ENCODE peak calls at places on chromosomes 1 and 21, in seven cellular contexts. X, C, Q, W, Y, Z and A are unnamed samples.
A peak's percentile ranks its signal among the peaks of the same experiment; 100 is the strongest.

GRCh38 chr1:7613106-7613850 is 157.8 kb upstream of the VAMP3 start:
- DNase-seq in X (no peak), C (no peak), Q (no peak), W (no peak), Y (no peak), Z (no peak), A (no peak)

GRCh38 chr1:57963545-57963944 is 539.7 kb upstream of the DAB1 start:
- DNase-seq in X (no peak), C (no peak), Q (no peak), W (no peak), Y (no peak), Z (no peak), A (no peak)

GRCh38 chr21:43192501-43193081 is 23.8 kb downstream of the CRYAA start:
- DNase-seq in X (peak; percentile 13), C (no peak), Q (no peak), W (no peak), Y (no peak), Z (no peak), A (no peak)

GRCh38 chr1:32464716-32465540 is at the start of gene ZBTB8B:
- DNase-seq in X (peak; percentile 78), C (peak; percentile 26), Q (peak; percentile 35), W (peak; percentile 96), Y (peak; percentile 63), Z (peak; percentile 56), A (peak; percentile 79)

GRCh38 chr1:27868932-27869718 is 3.2 kb upstream of the THEMIS2 start:
- DNase-seq in X (no peak), C (no peak), Q (no peak), W (no peak), Y (no peak), Z (peak; percentile 59), A (peak; percentile 60)

GRCh38 chr21:43306911-43307676 is 119.8 kb downstream of the SIK1 start:
- DNase-seq in X (no peak), C (no peak), Q (peak; percentile 58), W (no peak), Y (peak; percentile 54), Z (peak; percentile 76), A (no peak)

GRCh38 chr1:15176898-15177665 is 23.5 kb downstream of the TMEM51 start:
- DNase-seq in X (peak; percentile 35), C (no peak), Q (no peak), W (no peak), Y (no peak), Z (no peak), A (no peak)

GRCh38 chr1:6582370-6582769 is 2.6 kb downstream of the ZBTB48 start:
- DNase-seq in X (peak; percentile 91), C (no peak), Q (no peak), W (no peak), Y (no peak), Z (no peak), A (no peak)

GRCh38 chr1:36734356-36734755 is 251.6 kb upstream of the CSF3R start:
- DNase-seq in X (no peak), C (no peak), Q (no peak), W (no peak), Y (no peak), Z (no peak), A (no peak)

GRCh38 chr1:62209931-62210595 is 15.4 kb downstream of the L1TD1 start:
- DNase-seq in X (no peak), C (no peak), Q (peak; percentile 85), W (no peak), Y (no peak), Z (no peak), A (no peak)

GRCh38 chr1:76635784-76636183 is 231.5 kb upstream of the ST6GALNAC5 start:
- DNase-seq in X (no peak), C (no peak), Q (no peak), W (no peak), Y (no peak), Z (no peak), A (no peak)

GRCh38 chr1:109767596-109768334 is 4.0 kb upstream of the EPS8L3 start:
- DNase-seq in X (peak; percentile 16), C (no peak), Q (no peak), W (no peak), Y (no peak), Z (no peak), A (no peak)

GRCh38 chr1:39525366-39526165 is 34.1 kb downstream of the BMP8A start:
- DNase-seq in X (no peak), C (no peak), Q (no peak), W (peak; percentile 45), Y (peak; percentile 28), Z (peak; percentile 78), A (peak; percentile 83)

GRCh38 chr1:60068393-60069045 is 5.1 kb downstream of the C1orf87 start:
- DNase-seq in X (no peak), C (no peak), Q (peak; percentile 18), W (no peak), Y (no peak), Z (no peak), A (no peak)

GRCh38 chr1:44242761-44243160 is 29.5 kb downstream of the DMAP1 start:
- DNase-seq in X (no peak), C (no peak), Q (no peak), W (no peak), Y (no peak), Z (no peak), A (no peak)

GRCh38 chr1:213163278-213163711 is 112.3 kb downstream of the RPS6KC1 start:
- DNase-seq in X (no peak), C (no peak), Q (no peak), W (no peak), Y (no peak), Z (no peak), A (no peak)

GRCh38 chr1:71753746-71754145 is 528.6 kb downstream of the NEGR1 start:
- DNase-seq in X (no peak), C (no peak), Q (no peak), W (no peak), Y (no peak), Z (no peak), A (no peak)

GRCh38 chr1:156421062-156421938 is 52.3 kb downstream of the RHBG start:
- DNase-seq in X (peak; percentile 83), C (peak; percentile 71), Q (peak; percentile 45), W (peak; percentile 89), Y (peak; percentile 64), Z (peak; percentile 95), A (peak; percentile 97)

GRCh38 chr1:198047913-198048312 is 108.9 kb upstream of the NEK7 start:
- DNase-seq in X (no peak), C (no peak), Q (no peak), W (no peak), Y (no peak), Z (no peak), A (no peak)

GRCh38 chr1:172401907-172402306 is 18.6 kb upstream of the C1orf105 start:
- DNase-seq in X (no peak), C (no peak), Q (no peak), W (peak; percentile 11), Y (no peak), Z (no peak), A (no peak)

GRCh38 chr1:208652300-208653160 is 408.3 kb upstream of the PLXNA2 start:
- DNase-seq in X (peak; percentile 50), C (peak; percentile 23), Q (peak; percentile 73), W (peak; percentile 69), Y (peak; percentile 42), Z (peak; percentile 57), A (peak; percentile 52)

GRCh38 chr1:85297855-85298629 is 21.6 kb upstream of the BCL10 start:
- DNase-seq in X (peak; percentile 67), C (peak; percentile 89), Q (peak; percentile 98), W (no peak), Y (peak; percentile 89), Z (peak; percentile 68), A (peak; percentile 58)

GRCh38 chr1:117370071-117370470 is 2.8 kb downstream of the MAN1A2 start:
- DNase-seq in X (no peak), C (no peak), Q (peak; percentile 6), W (no peak), Y (no peak), Z (no peak), A (no peak)

GRCh38 chr1:89870998-89871397 is 50.2 kb downstream of the LRRC8D start:
- DNase-seq in X (no peak), C (no peak), Q (peak; percentile 31), W (no peak), Y (no peak), Z (no peak), A (no peak)

GRCh38 chr1:89873757-89874156 is 52.9 kb downstream of the LRRC8D start:
- DNase-seq in X (no peak), C (no peak), Q (peak; percentile 60), W (no peak), Y (no peak), Z (no peak), A (no peak)

GRCh38 chr1:89871768-89872473 is 51.1 kb downstream of the LRRC8D start:
- DNase-seq in X (no peak), C (no peak), Q (no peak), W (no peak), Y (no peak), Z (no peak), A (no peak)

GRCh38 chr1:89872567-89872966 is 51.7 kb downstream of the LRRC8D start:
- DNase-seq in X (no peak), C (no peak), Q (no peak), W (no peak), Y (no peak), Z (no peak), A (no peak)

GRCh38 chr1:89873250-89873649 is 52.4 kb downstream of the LRRC8D start:
- DNase-seq in X (no peak), C (no peak), Q (no peak), W (no peak), Y (no peak), Z (no peak), A (no peak)
- TF ChIP-seq CTCF in X (no peak), C (no peak), Q (no peak), W (no peak), Y (no peak), Z (no peak), A (no peak)

GRCh38 chr1:177783052-177783451 is 186.8 kb downstream of the SEC16B start:
- DNase-seq in X (no peak), C (no peak), Q (no peak), W (no peak), Y (no peak), Z (no peak), A (no peak)
- TF ChIP-seq CTCF in X (no peak), C (peak; percentile 49), Q (no peak), W (no peak), Y (no peak), Z (no peak), A (no peak)

DNA sequence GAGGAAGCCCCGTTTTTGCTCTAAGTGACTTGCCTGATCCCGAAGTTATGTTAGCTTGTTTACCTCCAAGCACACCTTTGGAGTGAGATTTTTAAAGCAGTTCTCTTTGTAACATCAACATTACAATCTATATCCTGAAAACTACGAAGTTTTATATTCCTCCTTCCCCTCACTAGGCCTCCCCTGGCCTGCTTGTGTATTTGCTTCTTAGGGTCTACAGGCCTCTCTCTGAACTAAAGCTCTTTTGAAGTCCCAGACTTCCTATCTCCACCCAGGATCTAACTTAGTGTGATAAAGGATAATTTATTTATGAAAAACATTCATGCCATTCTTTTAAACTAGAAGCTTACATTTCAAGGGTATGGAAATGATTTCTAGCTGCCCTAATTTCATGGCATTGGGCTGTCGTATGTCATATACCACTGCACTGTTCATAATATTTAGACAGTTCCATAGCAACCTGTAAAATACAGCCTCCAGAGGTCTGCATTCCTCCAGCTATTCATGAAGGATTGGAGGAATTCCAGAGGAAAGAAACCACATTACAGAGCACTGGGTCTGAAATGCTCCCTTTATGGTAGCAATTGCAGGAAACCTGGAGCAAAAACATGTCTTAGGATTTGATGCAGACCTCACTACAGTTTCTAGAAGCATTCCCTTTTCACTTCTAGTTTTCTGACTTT is 36.0 kb upstream of the RGS1 start:
- DNase-seq in X (no peak), C (peak; percentile 61), Q (peak; percentile 71), W (peak; percentile 17), Y (no peak), Z (no peak), A (no peak)
- TF ChIP-seq CTCF in X (no peak), C (no peak), Q (no peak), W (no peak), Y (no peak), Z (no peak), A (no peak)

GRCh38 chr1:247146671-247147070 is 25.1 kb downstream of the ZNF124 start:
- DNase-seq in X (no peak), C (no peak), Q (no peak), W (no peak), Y (no peak), Z (no peak), A (no peak)
- TF ChIP-seq CTCF in X (no peak), C (peak; percentile 42), Q (no peak), W (no peak), Y (no peak), Z (no peak), A (no peak)